ENCODE peak calls at places on chromosomes 16 and 17, in four cellular contexts. F is HCT116, Q is heart left ventricle, C is sigmoid colon. Y is an unnamed sample. For H3K27me3, the result is how much of the 10 kb centered on the place peaks cover.

GRCh38 chr16:64304376-64304775 is 817.5 kb downstream of the CDH11 start:
- DNase-seq in Q (no peak), F (no peak), C (no peak), Y (no peak)

GRCh38 chr17:4850236-4850635 is 17.1 kb downstream of the MINK1 start:
- DNase-seq in F (no peak), C (no peak), Q (no peak), Y (no peak)

GRCh38 chr16:4261557-4262172 is 11.2 kb downstream of the TFAP4 start:
- DNase-seq in C (no peak), Q (no peak), F (peak), Y (no peak)

GRCh38 chr16:88552815-88553214 is 17.4 kb upstream of the ZC3H18 start:
- DNase-seq in C (no peak), F (no peak), Q (no peak), Y (no peak)

GRCh38 chr17:82247856-82248671 is 19.2 kb downstream of the SLC16A3 start:
- DNase-seq in Q (no peak), C (peak), F (no peak), Y (no peak)

GRCh38 chr16:56348168-56349085 is 76.9 kb downstream of the AMFR start:
- DNase-seq in C (no peak), F (no peak), Q (no peak), Y (no peak)

GRCh38 chr17:27506348-27507218 is 50.3 kb downstream of the KSR1 start:
- DNase-seq in C (no peak), Q (no peak), F (no peak), Y (no peak)

GRCh38 chr17:12591336-12591735 is 74.4 kb upstream of the MYOCD start:
- DNase-seq in Q (no peak), C (no peak), F (no peak), Y (no peak)

GRCh38 chr17:44308865-44309264 is 464 bp downstream of the RUNDC3A start:
- DNase-seq in Q (no peak), F (no peak), C (no peak), Y (no peak)

GRCh38 chr17:42387663-42388380 is 420 bp downstream of the STAT3 start:
- DNase-seq in Q (peak), F (no peak), C (peak), Y (peak)

GRCh38 chr17:21301593-21302550 is 17.4 kb downstream of the MAP2K3 start:
- DNase-seq in F (no peak), Q (peak), C (no peak), Y (no peak)

GRCh38 chr16:53115047-53115446 is 60.3 kb downstream of the CHD9 start:
- DNase-seq in Q (no peak), F (no peak), C (no peak), Y (no peak)

GRCh38 chr16:89729863-89730574 is 8.7 kb downstream of the ZNF276 start:
- DNase-seq in Q (no peak), F (no peak), C (no peak), Y (no peak)

GRCh38 chr17:13078591-13078990 is 60.8 kb upstream of the ELAC2 start:
- DNase-seq in C (no peak), Q (no peak), F (no peak), Y (no peak)

GRCh38 chr17:65401581-65401980 is 159.9 kb downstream of the AXIN2 start:
- DNase-seq in F (no peak), Q (no peak), C (no peak), Y (no peak)

GRCh38 chr17:58032691-58033415 is 25.8 kb upstream of the SRSF1 start:
- DNase-seq in Q (no peak), C (no peak), F (no peak), Y (no peak)

GRCh38 chr17:76528528-76529223 is 8.8 kb downstream of the CYGB start:
- DNase-seq in F (no peak), Q (peak), C (no peak), Y (no peak)

GRCh38 chr17:71922439-71922838 is 198.4 kb upstream of the SOX9 start:
- DNase-seq in C (no peak), F (no peak), Q (no peak), Y (no peak)

GRCh38 chr16:47787695-47788094 is 326.6 kb downstream of the PHKB start:
- DNase-seq in C (no peak), F (no peak), Q (no peak), Y (no peak)

GRCh38 chr16:9549487-9549886 is 458.0 kb downstream of the HAPSTR1 start:
- DNase-seq in F (no peak), Q (no peak), C (no peak), Y (no peak)

GRCh38 chr16:74186589-74186988 is 110.0 kb upstream of the PSMD7 start:
- DNase-seq in F (no peak), Q (no peak), C (no peak), Y (no peak)

GRCh38 chr16:30458561-30459394 is 13.1 kb upstream of the SEPHS2 start:
- DNase-seq in C (peak), Q (peak), F (no peak), Y (peak)

GRCh38 chr17:8537734-8538133 is 92.8 kb downstream of the MYH10 start:
- DNase-seq in C (no peak), Q (no peak), F (no peak), Y (no peak)

GRCh38 chr17:8534498-8535188 is 95.9 kb downstream of the MYH10 start:
- DNase-seq in F (no peak), Q (no peak), C (no peak), Y (no peak)

DNA sequence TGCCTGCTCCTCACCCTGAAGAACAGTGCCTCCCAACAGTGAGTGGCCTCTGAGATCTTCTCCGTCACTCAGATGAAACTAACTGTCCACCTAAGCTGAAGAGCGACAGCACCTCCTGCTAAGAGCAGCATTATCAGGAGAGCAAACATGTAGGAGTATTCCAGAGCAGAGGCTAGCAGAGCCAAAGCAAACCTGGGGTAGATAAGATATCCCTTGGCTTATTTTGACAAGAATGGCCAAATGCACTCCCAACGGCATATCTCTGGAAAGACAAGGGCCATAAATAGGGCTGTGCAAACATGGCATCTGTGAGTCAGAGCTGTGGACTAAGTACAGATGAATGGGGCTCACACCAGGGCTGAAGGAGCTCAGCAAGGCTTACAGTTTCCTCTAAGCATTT is 96.3 kb downstream of the NDEL1 start:
- DNase-seq in Q (no peak), C (no peak), F (no peak), Y (no peak)
- H3K27me3 ChIP-seq in Q (under half), C (under half), F (under half), Y (under half)

GRCh38 chr16:86403541-86404163 is 106.7 kb upstream of the FOXF1 start:
- DNase-seq in F (no peak), C (no peak), Q (no peak), Y (no peak)

GRCh38 chr16:86404678-86405077 is 105.6 kb upstream of the FOXF1 start:
- DNase-seq in Q (no peak), C (no peak), F (no peak), Y (no peak)

GRCh38 chr16:86405319-86405718 is 105.0 kb upstream of the FOXF1 start:
- DNase-seq in Q (no peak), F (no peak), C (no peak), Y (no peak)

GRCh38 chr16:86408685-86409084 is 101.6 kb upstream of the FOXF1 start:
- DNase-seq in Q (no peak), F (no peak), C (no peak), Y (no peak)

GRCh38 chr16:86406056-86406455 is 104.3 kb upstream of the FOXF1 start:
- DNase-seq in F (no peak), C (no peak), Q (no peak), Y (no peak)
- H3K27me3 ChIP-seq in F (under half), C (under half), Q (under half), Y (under half)

GRCh38 chr16:73062640-73063283 is 14.8 kb upstream of the ZFHX3 start:
- DNase-seq in Q (no peak), C (peak), F (no peak), Y (no peak)
- H3K27me3 ChIP-seq in Q (under half), C (under half), F (under half), Y (under half)

DNA sequence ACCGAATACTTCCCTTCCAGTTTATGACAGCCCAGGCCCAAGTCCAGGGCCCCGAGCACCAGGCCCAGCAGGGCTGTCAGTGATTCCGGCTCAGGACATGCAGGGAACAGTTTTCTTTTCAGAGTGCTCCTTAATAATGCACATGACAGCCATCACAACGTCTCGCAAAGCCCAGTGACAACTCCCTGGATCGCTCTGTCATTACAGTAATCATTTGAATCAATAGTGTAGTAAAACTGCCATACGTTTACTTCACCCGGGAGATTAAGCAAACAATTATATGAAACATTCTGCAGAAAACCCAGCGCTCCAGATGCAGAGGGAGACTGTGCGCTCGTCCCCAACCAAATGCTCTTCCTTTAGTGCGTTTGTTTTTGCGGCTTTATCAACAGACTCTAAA is 162.6 kb upstream of the CDH13 start:
- DNase-seq in F (no peak), C (no peak), Q (no peak), Y (no peak)
- H3K27me3 ChIP-seq in F (under half), C (under half), Q (under half), Y (under half)